ENCODE peak calls at places on chromosomes 1 and 21, in seven cellular contexts. U is astrocyte; G is GF-D8; X is effector CD4-positive, alpha-beta T cell; Q is NCI-H1417; D is stimulated activated CD4-positive, alpha-beta T cell treated with anti-CD3 and anti-CD28 coated beads, Interleukin-15, amount 100 ng/mL, for 1 hour; Z is activated naive CD4-positive, alpha-beta T cell. S is an unnamed sample.

GRCh38 chr1:24567792-24568388 is 12.0 kb downstream of the NCMAP start:
- DNase-seq in U (no peak), Q (no peak), D (no peak), G (no peak), Z (no peak), X (no peak), S (no peak)

GRCh38 chr1:167627615-167627864 is 2.5 kb upstream of the RCSD1 start:
- DNase-seq in G (peak), Q (no peak), X (no peak), D (no peak), Z (no peak), U (no peak), S (peak)

GRCh38 chr1:37267111-37267835 is 207.1 kb upstream of the ZC3H12A start:
- DNase-seq in G (no peak), Q (peak), D (no peak), X (no peak), Z (no peak), U (no peak), S (no peak)

GRCh38 chr1:83967336-83967735 is 31.6 kb downstream of the TTLL7 start:
- DNase-seq in U (no peak), X (no peak), G (no peak), Z (no peak), D (no peak), Q (no peak), S (no peak)

GRCh38 chr1:59765036-59765730 is 49.6 kb upstream of the HOOK1 start:
- DNase-seq in Z (no peak), Q (peak), G (no peak), U (no peak), D (no peak), X (no peak), S (no peak)

GRCh38 chr1:91020967-91021685 is 709 bp downstream of the ZNF644 start:
- DNase-seq in D (peak), Q (peak), U (peak), Z (peak), G (peak), X (peak), S (peak)

GRCh38 chr1:47477595-47478080 is 39.8 kb downstream of the FOXD2 start:
- DNase-seq in U (no peak), Z (no peak), D (no peak), X (no peak), Q (no peak), G (no peak), S (no peak)

GRCh38 chr21:44952929-44953627 is 13.2 kb downstream of the SLX9 start:
- DNase-seq in D (no peak), G (no peak), X (no peak), Q (no peak), U (no peak), Z (no peak), S (no peak)

GRCh38 chr21:41778974-41779600 is 12.2 kb upstream of the RIPK4 start:
- DNase-seq in D (no peak), Z (no peak), G (no peak), X (no peak), U (no peak), Q (peak), S (no peak)

GRCh38 chr1:24341260-24341659 is 22.1 kb downstream of the GRHL3 start:
- DNase-seq in Z (no peak), G (no peak), Q (no peak), U (no peak), D (no peak), X (no peak), S (no peak)

GRCh38 chr21:29433366-29434059 is 134.8 kb downstream of the BACH1 start:
- DNase-seq in X (no peak), Z (no peak), D (no peak), U (no peak), G (no peak), Q (no peak), S (no peak)

GRCh38 chr1:12615916-12616708 is 1.9 kb downstream of the DHRS3 start:
- DNase-seq in Z (no peak), U (no peak), X (no peak), D (no peak), G (no peak), Q (no peak), S (no peak)

GRCh38 chr1:44237721-44238457 is 24.6 kb downstream of the DMAP1 start:
- DNase-seq in D (peak), Z (peak), Q (peak), U (no peak), X (no peak), G (no peak), S (no peak)

GRCh38 chr1:152907686-152908601 is at the start of gene IVL:
- DNase-seq in X (no peak), U (no peak), D (no peak), Q (no peak), G (no peak), Z (no peak), S (no peak)

GRCh38 chr1:93977546-93977945 is 68.3 kb upstream of the GCLM start:
- DNase-seq in Q (no peak), D (no peak), G (no peak), U (peak), Z (no peak), X (no peak), S (no peak)

GRCh38 chr1:158666037-158666436 is 20.5 kb downstream of the SPTA1 start:
- DNase-seq in G (no peak), X (no peak), D (no peak), Z (no peak), Q (no peak), U (no peak), S (no peak)

GRCh38 chr1:54054438-54054749 is 986 bp downstream of the TCEANC2 start:
- DNase-seq in U (no peak), D (no peak), Z (no peak), G (peak), Q (no peak), X (no peak), S (peak)

GRCh38 chr1:208132287-208132882 is 111.8 kb downstream of the PLXNA2 start:
- DNase-seq in Q (peak), D (peak), X (peak), Z (peak), U (peak), G (no peak), S (peak)

GRCh38 chr1:48019714-48020315 is 22.6 kb upstream of the TRABD2B start:
- DNase-seq in Z (no peak), U (no peak), G (no peak), X (no peak), D (no peak), Q (no peak), S (no peak)

GRCh38 chr1:168245042-168245441 is 19.2 kb downstream of the SFT2D2 start:
- DNase-seq in U (no peak), Z (no peak), Q (no peak), X (no peak), D (no peak), G (no peak), S (no peak)

GRCh38 chr1:168454211-168454815 is 89.5 kb downstream of the XCL2 start:
- DNase-seq in G (no peak), Z (no peak), Q (no peak), X (no peak), U (peak), D (no peak), S (no peak)

GRCh38 chr1:208990456-208990855 is 593.1 kb upstream of the CAMK1G start:
- DNase-seq in D (no peak), Z (no peak), Q (no peak), G (no peak), X (no peak), U (peak), S (no peak)

GRCh38 chr21:34807881-34808568 is 139.2 kb downstream of the CLIC6 start:
- DNase-seq in D (peak), G (peak), Z (no peak), Q (no peak), U (peak), X (peak), S (no peak)

GRCh38 chr1:117339866-117340357 is 27.3 kb upstream of the MAN1A2 start:
- DNase-seq in U (peak), Q (peak), X (no peak), Z (no peak), G (no peak), D (no peak), S (no peak)

GRCh38 chr1:174999926-175000696 is at the start of gene CACYBP:
- DNase-seq in D (no peak), G (no peak), Z (peak), X (peak), Q (peak), U (peak), S (peak)

GRCh38 chr1:85148524-85149250 is 52.1 kb downstream of the SYDE2 start:
- DNase-seq in X (no peak), U (peak), Z (no peak), Q (no peak), G (no peak), D (no peak), S (no peak)

GRCh38 chr1:205570173-205570501 is 61.7 kb downstream of the ELK4 start:
- DNase-seq in U (no peak), Q (no peak), X (no peak), D (no peak), G (no peak), Z (no peak), S (no peak)